ENCODE peak calls at places on chromosomes 7 and 10, in six cellular contexts. W is H1, G is H9, S is IMR-90, R is neuronal stem cell, E is mesenchymal stem cell. O is an unnamed sample.

GRCh38 chr10:75207079-75207867 is 3.3 kb upstream of the VDAC2 start:
- DNase-seq in W (no peak), G (no peak), S (no peak), R (no peak), E (no peak), O (no peak)

GRCh38 chr10:119450606-119451304 is 91.8 kb downstream of the RGS10 start:
- DNase-seq in W (no peak), G (no peak), S (peak; percentile 21), R (no peak), E (no peak), O (no peak)

GRCh38 chr10:87054373-87055295 is 34.5 kb downstream of the FAM25A start:
- DNase-seq in W (no peak), G (no peak), S (peak; percentile 85), R (peak; percentile 30), E (peak; percentile 89), O (peak; percentile 85)

GRCh38 chr10:95836610-95837367 is 71.0 kb upstream of the CC2D2B start:
- DNase-seq in W (no peak), G (no peak), S (no peak), R (no peak), E (peak; percentile 31), O (no peak)

GRCh38 chr10:52368725-52369124 is 54.6 kb downstream of the DKK1 start:
- DNase-seq in W (no peak), G (no peak), S (no peak), R (no peak), E (no peak), O (no peak)

GRCh38 chr10:3468919-3469638 is 296.5 kb upstream of the PITRM1 start:
- DNase-seq in W (no peak), G (no peak), S (peak; percentile 96), R (no peak), E (peak; percentile 95), O (peak; percentile 86)

GRCh38 chr7:117873056-117873932 is at the start of gene CTTNBP2:
- DNase-seq in W (peak; percentile 81), G (peak; percentile 65), S (peak; percentile 59), R (peak; percentile 65), E (peak; percentile 60), O (peak; percentile 35)

GRCh38 chr7:42720871-42721835 is 190.7 kb downstream of the C7orf25 start:
- DNase-seq in W (no peak), G (no peak), S (no peak), R (peak; percentile 39), E (peak; percentile 23), O (no peak)

GRCh38 chr10:118621304-118621942 is 26.0 kb upstream of the PRLHR start:
- DNase-seq in W (no peak), G (no peak), S (no peak), R (no peak), E (no peak), O (no peak)

GRCh38 chr7:64099656-64100531 is 54.7 kb downstream of the ZNF727 start:
- DNase-seq in W (no peak), G (no peak), S (no peak), R (no peak), E (no peak), O (no peak)

GRCh38 chr7:64102656-64103400 is 57.6 kb downstream of the ZNF727 start:
- DNase-seq in W (no peak), G (no peak), S (no peak), R (no peak), E (no peak), O (no peak)

GRCh38 chr7:64101943-64102655 is 56.9 kb downstream of the ZNF727 start:
- DNase-seq in W (no peak), G (no peak), S (no peak), R (no peak), E (no peak), O (no peak)

GRCh38 chr7:64101126-64101942 is 56.1 kb downstream of the ZNF727 start:
- DNase-seq in W (no peak), G (no peak), S (no peak), R (no peak), E (no peak), O (no peak)
- H3K9me3 ChIP-seq in W (peaks cover 22% of the 10 kb centered on the region), G (peaks cover 21% of the 10 kb centered on the region), S (peaks cover 30% of the 10 kb centered on the region), R (peaks cover 30% of the 10 kb centered on the region), E (peaks cover 15% of the 10 kb centered on the region), O (peaks cover 39% of the 10 kb centered on the region)

DNA sequence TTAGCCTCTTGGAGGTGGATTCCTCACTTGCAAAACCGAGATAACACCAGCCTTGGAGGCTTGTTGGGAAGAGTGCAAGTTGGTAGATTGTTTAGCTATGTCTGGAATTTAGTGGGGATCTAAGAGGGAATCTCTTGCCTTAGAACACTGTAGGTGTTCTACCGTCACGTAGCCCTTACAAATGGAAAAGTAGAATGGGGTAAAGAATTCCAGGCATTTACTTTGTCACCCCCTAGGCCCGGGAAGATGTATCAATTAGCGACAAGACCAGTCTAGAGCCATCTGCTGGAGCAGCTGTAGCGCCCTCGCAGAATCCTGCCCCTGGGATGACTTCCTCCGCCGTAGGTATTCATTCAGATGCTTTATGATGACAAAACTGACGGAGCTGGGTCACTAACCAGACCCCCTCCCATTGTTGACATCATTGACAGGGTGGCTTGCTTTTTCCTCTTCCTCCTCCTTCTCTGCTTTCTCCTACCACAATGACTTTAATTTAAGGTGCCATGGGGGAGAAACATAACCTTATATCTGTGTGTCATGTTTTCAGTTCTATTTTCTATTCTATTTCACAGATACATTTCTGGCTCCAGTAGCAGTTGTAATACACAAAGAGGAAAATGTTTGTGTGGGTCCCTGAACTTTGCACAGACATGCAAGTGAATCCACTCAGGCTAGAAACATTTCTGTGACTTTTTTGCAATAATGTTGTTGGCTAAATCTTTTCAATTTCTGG is 262.6 kb upstream of the LYZL1 start:
- DNase-seq in W (peak; percentile 58), G (peak; percentile 89), S (no peak), R (no peak), E (no peak), O (peak; percentile 93)
- H2BK5ac ChIP-seq in W (peak overlapping the region; percentile 12), G (no peak overlapping the region), S (no peak overlapping the region), R (no peak overlapping the region), E (no peak overlapping the region), O (no peak overlapping the region)

DNA sequence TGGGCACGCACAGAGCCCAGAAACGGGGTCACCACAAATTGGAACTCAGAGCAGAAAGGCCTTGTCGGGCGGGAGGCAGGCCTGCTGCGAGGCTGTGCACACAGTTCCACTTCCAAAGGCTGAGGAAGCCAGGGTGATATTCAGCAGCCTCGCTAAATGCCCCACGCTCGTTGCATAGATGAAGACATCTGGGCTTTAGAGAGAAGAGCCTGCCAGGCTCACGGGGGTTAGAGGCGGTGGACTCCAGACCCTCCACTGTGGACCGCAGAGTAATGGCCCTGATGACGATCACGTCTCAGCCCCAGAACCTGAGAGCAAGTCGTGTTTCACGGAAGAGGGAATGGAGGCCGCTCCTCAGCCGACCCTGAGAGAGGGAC is 104.2 kb downstream of the DNAJB6 start:
- DNase-seq in W (peak; percentile 22), G (no peak), S (no peak), R (no peak), E (no peak), O (no peak)
- H3K9me3 ChIP-seq in W (peaks cover 16% of the 10 kb centered on the region), G (no peaks in the 10 kb centered on the region), S (no peaks in the 10 kb centered on the region), R (peaks cover 11% of the 10 kb centered on the region), E (no peaks in the 10 kb centered on the region), O (peaks cover 36% of the 10 kb centered on the region)

DNA sequence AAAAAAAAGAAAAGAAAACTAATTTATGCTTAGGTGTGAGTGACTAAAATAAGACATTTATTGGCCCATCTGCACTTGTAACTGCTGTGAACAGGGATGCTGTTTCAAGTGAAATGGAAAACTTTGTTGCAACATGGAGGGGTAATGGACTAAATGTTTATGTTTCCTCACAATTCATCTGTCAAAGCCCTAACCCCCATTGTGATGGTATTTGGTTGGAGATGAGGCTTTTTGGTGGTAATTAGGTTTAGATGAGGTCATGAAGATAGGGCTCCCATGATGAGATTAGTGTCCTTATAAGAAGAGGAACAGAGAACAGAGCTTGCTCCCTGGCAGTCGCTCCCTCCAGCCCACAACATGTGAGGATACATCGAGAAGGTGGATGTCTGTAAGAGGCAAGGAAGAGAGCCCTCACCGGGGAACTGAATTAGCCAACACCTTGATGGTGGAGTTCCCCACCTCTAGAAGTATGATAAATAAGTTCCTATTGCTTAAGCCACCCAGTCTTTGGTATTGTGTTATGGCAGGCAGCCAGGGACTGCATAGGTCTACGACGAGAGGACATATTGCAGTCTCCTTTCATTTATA is 28.6 kb upstream of the VCL start:
- DNase-seq in W (no peak), G (no peak), S (no peak), R (no peak), E (peak; percentile 71), O (no peak)
- H2BK5ac ChIP-seq in W (peak overlapping the region; percentile 40), G (no peak overlapping the region), S (no peak overlapping the region), R (no peak overlapping the region), E (no peak overlapping the region), O (no peak overlapping the region)

DNA sequence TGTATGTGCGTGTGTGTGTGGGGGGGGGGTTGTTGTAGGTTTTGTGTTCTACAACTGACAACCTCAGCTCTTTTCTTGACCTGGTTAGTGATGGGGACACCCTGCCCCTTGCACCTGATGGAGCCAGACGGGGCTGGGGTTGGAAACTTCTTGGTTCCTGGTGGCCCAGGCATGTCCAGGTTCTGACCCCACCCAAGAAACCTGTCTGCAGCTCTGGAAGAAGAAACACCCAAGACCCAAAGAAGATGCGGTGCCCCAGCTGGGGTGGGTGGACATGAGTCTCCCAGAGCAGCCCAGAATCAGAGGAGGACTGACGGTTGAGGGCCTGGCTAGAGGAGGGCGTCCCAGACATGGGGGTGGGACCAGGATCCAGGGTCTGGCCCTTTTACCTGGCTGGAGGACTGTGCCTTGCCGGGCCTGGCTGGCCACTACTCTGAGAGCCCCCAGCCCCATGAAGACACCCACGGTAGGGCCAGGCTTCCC is 202.4 kb downstream of the GLRX3 start:
- DNase-seq in W (no peak), G (no peak), S (no peak), R (no peak), E (no peak), O (no peak)
- H3K9me3 ChIP-seq in W (no peaks in the 10 kb centered on the region), G (no peaks in the 10 kb centered on the region), S (peaks cover 62% of the 10 kb centered on the region), R (no peaks in the 10 kb centered on the region), E (no peaks in the 10 kb centered on the region), O (peaks cover 3% of the 10 kb centered on the region)